ENCODE peak calls at places on chromosomes 3 and 15, in nine cellular contexts. B, U, Y, R, G, X, D, Q and M are unnamed samples.

GRCh38 chr3:189188466-189188865 is 16.7 kb downstream of the TPRG1 start:
- DNase-seq in D (no peak), Y (no peak), B (no peak), X (no peak), R (peak; percentile 51), G (no peak), U (no peak), Q (no peak), M (no peak)

GRCh38 chr15:86849563-86849962 is 769.9 kb downstream of the AGBL1 start:
- DNase-seq in Q (no peak), G (no peak), Y (no peak), D (no peak), B (no peak), R (no peak), U (no peak), X (no peak), M (no peak)

GRCh38 chr15:85742186-85742751 is 52.5 kb downstream of the KLHL25 start:
- DNase-seq in Y (no peak), D (peak; percentile 26), B (peak; percentile 66), U (no peak), Q (no peak), G (no peak), R (no peak), X (no peak), M (no peak)

GRCh38 chr3:8554725-8555621 is 53.4 kb downstream of the LMCD1 start:
- DNase-seq in X (no peak), G (peak; percentile 36), Q (peak; percentile 16), U (no peak), Y (peak; percentile 82), D (peak; percentile 98), B (peak; percentile 87), R (peak; percentile 27), M (no peak)

GRCh38 chr15:66254364-66255292 is 1.1 kb upstream of the MEGF11 start:
- DNase-seq in R (no peak), D (no peak), G (no peak), X (no peak), U (no peak), B (no peak), Y (no peak), Q (peak; percentile 38), M (no peak)

GRCh38 chr15:63409179-63409578 is 27.5 kb upstream of the CA12 start:
- DNase-seq in B (no peak), X (no peak), G (no peak), D (no peak), Y (no peak), Q (no peak), U (no peak), R (no peak), M (no peak)

GRCh38 chr3:67790043-67790442 is 135.6 kb upstream of the SUCLG2 start:
- DNase-seq in R (peak; percentile 36), Y (no peak), D (peak; percentile 67), G (peak; percentile 63), B (peak; percentile 52), X (no peak), Q (peak; percentile 53), U (no peak), M (peak; percentile 8)

GRCh38 chr15:29337156-29337959 is 67.7 kb upstream of the NSMCE3 start:
- DNase-seq in D (peak; percentile 13), Y (no peak), G (no peak), Q (no peak), X (no peak), U (no peak), B (peak; percentile 25), R (peak; percentile 69), M (no peak)

GRCh38 chr3:68972358-68972979 is 40.1 kb upstream of the TAFA4 start:
- DNase-seq in B (peak; percentile 51), U (peak; percentile 66), Q (peak; percentile 77), X (no peak), D (peak; percentile 62), Y (no peak), G (peak; percentile 46), R (peak; percentile 35), M (peak; percentile 12)

GRCh38 chr15:75814794-75815193 is 28.5 kb upstream of the UBE2Q2 start:
- DNase-seq in G (no peak), Q (no peak), Y (no peak), D (no peak), U (no peak), X (no peak), B (no peak), R (no peak), M (no peak)

GRCh38 chr3:122562923-122563716 is 980 bp downstream of the PARP9 start:
- DNase-seq in Q (no peak), X (no peak), D (peak; percentile 19), B (no peak), G (no peak), Y (no peak), R (no peak), U (no peak), M (no peak)

GRCh38 chr15:42279234-42279723 is 6.0 kb upstream of the TMEM87A start:
- DNase-seq in B (no peak), Y (no peak), Q (no peak), D (no peak), G (no peak), R (no peak), U (no peak), X (no peak), M (no peak)

GRCh38 chr3:125310623-125311076 is 64.5 kb downstream of the ZNF148 start:
- DNase-seq in U (no peak), G (no peak), X (no peak), B (no peak), R (no peak), Y (no peak), D (no peak), Q (no peak), M (no peak)